ENCODE peak calls at places on chromosomes 13 and 19, in eight cellular contexts. L, M, T, H, O, G, K and V are unnamed samples.
A peak's percentile ranks its signal among the peaks of the same experiment; 100 is the strongest.

GRCh38 chr19:17721821-17722220 is 2.5 kb downstream of the MAP1S start:
- DNase-seq in M (no peak), H (no peak), T (no peak), G (no peak), L (peak; percentile 91), O (peak; percentile 79), K (no peak), V (peak; percentile 53)

GRCh38 chr13:43529796-43530195 is 257.0 kb downstream of the ENOX1 start:
- DNase-seq in H (no peak), G (peak; percentile 79), T (no peak), L (no peak), K (no peak), M (no peak), O (no peak), V (peak; percentile 62)

GRCh38 chr19:30228113-30228725 is 144.0 kb upstream of the ZNF536 start:
- DNase-seq in T (peak; percentile 80), H (no peak), K (no peak), L (no peak), M (no peak), G (no peak), O (peak; percentile 41), V (no peak)

GRCh38 chr19:13104848-13105646 is 2.4 kb upstream of the LYL1 start:
- DNase-seq in H (no peak), M (no peak), G (no peak), K (peak; percentile 75), O (no peak), L (peak; percentile 73), T (no peak), V (no peak)

GRCh38 chr19:33296473-33297060 is 5.8 kb downstream of the CEBPA start:
- DNase-seq in O (no peak), M (no peak), H (no peak), G (no peak), T (peak; percentile 65), K (no peak), L (no peak), V (no peak)

GRCh38 chr19:39223703-39224279 is 19.7 kb upstream of the SYCN start:
- DNase-seq in G (peak; percentile 16), L (no peak), O (no peak), K (no peak), H (peak; percentile 15), M (no peak), T (no peak), V (peak; percentile 17)

GRCh38 chr13:26423634-26424033 is 133.8 kb upstream of the WASF3 start:
- DNase-seq in G (no peak), L (no peak), H (peak; percentile 22), M (no peak), T (peak; percentile 35), K (no peak), O (peak; percentile 72), V (no peak)

GRCh38 chr19:3359850-3360493 is 6.4 kb upstream of the NFIC start:
- DNase-seq in O (peak; percentile 64), L (no peak), M (no peak), T (peak; percentile 87), H (no peak), G (no peak), K (peak; percentile 21), V (no peak)

GRCh38 chr19:5018224-5019015 is 49.5 kb downstream of the KDM4B start:
- DNase-seq in L (no peak), G (no peak), H (peak; percentile 71), T (no peak), K (no peak), M (no peak), O (no peak), V (no peak)

GRCh38 chr19:13210941-13211340 is 60.7 kb downstream of the IER2 start:
- DNase-seq in T (no peak), K (no peak), L (no peak), O (peak; percentile 23), G (no peak), H (no peak), M (no peak), V (no peak)

GRCh38 chr19:47255947-47256687 is at the start of gene CCDC9:
- DNase-seq in O (peak; percentile 98), L (peak; percentile 94), K (peak; percentile 98), M (peak; percentile 96), H (peak; percentile 97), T (no peak), G (peak; percentile 92), V (peak; percentile 94)

GRCh38 chr13:36493046-36493445 is 60.8 kb downstream of the CCNA1 start:
- DNase-seq in K (no peak), L (no peak), G (peak; percentile 34), T (no peak), O (no peak), M (no peak), H (no peak), V (no peak)

GRCh38 chr13:55347528-55347927 is 1793.2 kb upstream of the PRR20A start:
- DNase-seq in H (no peak), M (no peak), L (no peak), O (no peak), K (no peak), G (no peak), T (no peak), V (no peak)

GRCh38 chr19:13835791-13836723 is 40.8 kb downstream of the ZSWIM4 start:
- DNase-seq in G (peak; percentile 31), T (no peak), H (no peak), L (peak; percentile 98), K (peak; percentile 55), M (no peak), O (peak; percentile 89), V (no peak)

GRCh38 chr19:15696654-15697194 is 23.8 kb downstream of the CYP4F12 start:
- DNase-seq in O (peak; percentile 40), M (no peak), H (no peak), G (no peak), T (no peak), K (peak; percentile 48), L (no peak), V (no peak)

GRCh38 chr13:26376430-26376829 is 122.5 kb downstream of the CDK8 start:
- DNase-seq in O (no peak), T (no peak), L (no peak), K (no peak), G (no peak), M (no peak), H (no peak), V (no peak)